ENCODE peak calls at places on chromosomes 7 and 10, in four cellular contexts. One of them, this sample, is unnamed.

GRCh38 chr7:107857541-107857912 is 33.5 kb upstream of the DLD start:
- DNase-seq in stimulated activated CD8-positive, alpha-beta memory T cell treated with anti-CD3 and anti-CD28 coated beads, Interleukin-4, amount 100 ng/mL, for 24 hours: no peak
- DNase-seq in NAMALWA: no peak
- DNase-seq in T-helper 2 cell: no peak
- DNase-seq in this sample: no peak

GRCh38 chr7:16171928-16172327 is 249.4 kb downstream of the CRPPA start:
- DNase-seq in stimulated activated CD8-positive, alpha-beta memory T cell treated with anti-CD3 and anti-CD28 coated beads, Interleukin-4, amount 100 ng/mL, for 24 hours: no peak
- DNase-seq in NAMALWA: no peak
- DNase-seq in T-helper 2 cell: no peak
- DNase-seq in this sample: no peak

GRCh38 chr7:112603673-112604072 is 122.9 kb downstream of the LSMEM1 start:
- DNase-seq in stimulated activated CD8-positive, alpha-beta memory T cell treated with anti-CD3 and anti-CD28 coated beads, Interleukin-4, amount 100 ng/mL, for 24 hours: no peak
- DNase-seq in NAMALWA: no peak
- DNase-seq in T-helper 2 cell: no peak
- DNase-seq in this sample: no peak

GRCh38 chr7:142629588-142630260 is 119.5 kb upstream of the PRSS1 start:
- DNase-seq in stimulated activated CD8-positive, alpha-beta memory T cell treated with anti-CD3 and anti-CD28 coated beads, Interleukin-4, amount 100 ng/mL, for 24 hours: no peak
- DNase-seq in NAMALWA: no peak
- DNase-seq in T-helper 2 cell: no peak
- DNase-seq in this sample: no peak

GRCh38 chr7:13687500-13687899 is 302.0 kb downstream of the ETV1 start:
- DNase-seq in stimulated activated CD8-positive, alpha-beta memory T cell treated with anti-CD3 and anti-CD28 coated beads, Interleukin-4, amount 100 ng/mL, for 24 hours: no peak
- DNase-seq in NAMALWA: no peak
- DNase-seq in T-helper 2 cell: no peak
- DNase-seq in this sample: no peak

GRCh38 chr7:69603937-69604494 is 5.7 kb downstream of the AUTS2 start:
- DNase-seq in stimulated activated CD8-positive, alpha-beta memory T cell treated with anti-CD3 and anti-CD28 coated beads, Interleukin-4, amount 100 ng/mL, for 24 hours: no peak
- DNase-seq in NAMALWA: peak
- DNase-seq in T-helper 2 cell: no peak
- DNase-seq in this sample: no peak

GRCh38 chr10:25174461-25175230 is at the start of gene GPR158:
- DNase-seq in stimulated activated CD8-positive, alpha-beta memory T cell treated with anti-CD3 and anti-CD28 coated beads, Interleukin-4, amount 100 ng/mL, for 24 hours: peak
- DNase-seq in NAMALWA: no peak
- DNase-seq in T-helper 2 cell: peak
- DNase-seq in this sample: peak

GRCh38 chr7:130281227-130281626 is 11.7 kb upstream of the CPA4 start:
- DNase-seq in stimulated activated CD8-positive, alpha-beta memory T cell treated with anti-CD3 and anti-CD28 coated beads, Interleukin-4, amount 100 ng/mL, for 24 hours: no peak
- DNase-seq in NAMALWA: no peak
- DNase-seq in T-helper 2 cell: no peak
- DNase-seq in this sample: no peak

GRCh38 chr7:118053353-118053752 is 130.6 kb upstream of the LSM8 start:
- DNase-seq in stimulated activated CD8-positive, alpha-beta memory T cell treated with anti-CD3 and anti-CD28 coated beads, Interleukin-4, amount 100 ng/mL, for 24 hours: no peak
- DNase-seq in NAMALWA: no peak
- DNase-seq in T-helper 2 cell: no peak
- DNase-seq in this sample: no peak

GRCh38 chr7:130930260-130930659 is 196.3 kb upstream of the KLF14 start:
- DNase-seq in stimulated activated CD8-positive, alpha-beta memory T cell treated with anti-CD3 and anti-CD28 coated beads, Interleukin-4, amount 100 ng/mL, for 24 hours: no peak
- DNase-seq in NAMALWA: no peak
- DNase-seq in T-helper 2 cell: peak
- DNase-seq in this sample: peak

GRCh38 chr7:144011458-144012230 is 11.5 kb downstream of the OR6B1 start:
- DNase-seq in stimulated activated CD8-positive, alpha-beta memory T cell treated with anti-CD3 and anti-CD28 coated beads, Interleukin-4, amount 100 ng/mL, for 24 hours: no peak
- DNase-seq in NAMALWA: no peak
- DNase-seq in T-helper 2 cell: no peak
- DNase-seq in this sample: no peak

GRCh38 chr10:1549591-1550290 is 187.6 kb downstream of the ADARB2 start:
- DNase-seq in stimulated activated CD8-positive, alpha-beta memory T cell treated with anti-CD3 and anti-CD28 coated beads, Interleukin-4, amount 100 ng/mL, for 24 hours: no peak
- DNase-seq in NAMALWA: no peak
- DNase-seq in T-helper 2 cell: no peak
- DNase-seq in this sample: no peak

GRCh38 chr7:4631664-4632171 is 50.4 kb upstream of the FOXK1 start:
- DNase-seq in stimulated activated CD8-positive, alpha-beta memory T cell treated with anti-CD3 and anti-CD28 coated beads, Interleukin-4, amount 100 ng/mL, for 24 hours: no peak
- DNase-seq in NAMALWA: no peak
- DNase-seq in T-helper 2 cell: no peak
- DNase-seq in this sample: no peak